ENCODE peak calls at places on chromosomes 5 and 9, in four cellular contexts. D is nephron progenitor cell, Y is EL, N is fibroblast of the aortic adventitia. Z is an unnamed sample.

GRCh38 chr9:132896906-132897305 is 18.2 kb downstream of the SPACA9 start:
- DNase-seq in Y (no peak), N (no peak), D (no peak), Z (no peak)

GRCh38 chr5:88880196-88880595 is 2.8 kb downstream of the MEF2C start:
- DNase-seq in D (no peak), N (peak; percentile 14), Y (no peak), Z (no peak)

GRCh38 chr9:111945216-111945615 is 48.6 kb downstream of the UGCG start:
- DNase-seq in N (peak; percentile 51), Y (peak; percentile 79), D (no peak), Z (no peak)

GRCh38 chr9:74556685-74557084 is 59.5 kb downstream of the RORB start:
- DNase-seq in D (no peak), N (no peak), Y (no peak), Z (no peak)

GRCh38 chr5:86838078-86838477 is 220.3 kb downstream of the COX7C start:
- DNase-seq in N (no peak), D (no peak), Y (no peak), Z (no peak)

GRCh38 chr9:128115187-128116103 is 12.1 kb downstream of the PTGES2 start:
- DNase-seq in D (no peak), Y (no peak), N (no peak), Z (no peak)

GRCh38 chr5:18972244-18972643 is 1015.8 kb downstream of the CDH18 start:
- DNase-seq in D (no peak), N (no peak), Y (no peak), Z (no peak)

GRCh38 chr9:86767373-86767772 is 179.9 kb downstream of the GAS1 start:
- DNase-seq in N (no peak), Y (no peak), D (no peak), Z (no peak)

GRCh38 chr5:60843693-60844428 is at the start of gene ELOVL7:
- DNase-seq in D (peak; percentile 85), Y (peak; percentile 52), N (no peak), Z (no peak)

GRCh38 chr5:73093943-73094342 is 26.4 kb upstream of the TMEM171 start:
- DNase-seq in N (peak; percentile 63), D (no peak), Y (peak; percentile 79), Z (no peak)

GRCh38 chr5:170426149-170426767 is 37.1 kb upstream of the KCNMB1 start:
- DNase-seq in D (no peak), Y (no peak), N (no peak), Z (no peak)

GRCh38 chr5:109192543-109193281 is 217.1 kb downstream of the PJA2 start:
- DNase-seq in Y (no peak), N (no peak), D (no peak), Z (no peak)

GRCh38 chr5:101102506-101102905 is 199.4 kb upstream of the ST8SIA4 start:
- DNase-seq in Y (no peak), N (no peak), D (no peak), Z (no peak)

GRCh38 chr5:593511-593910 is 18.6 kb upstream of the CEP72 start:
- DNase-seq in D (no peak), Y (no peak), N (no peak), Z (no peak)

GRCh38 chr9:105646879-105647594 is 15.2 kb upstream of the TAL2 start:
- DNase-seq in Y (no peak), D (no peak), N (no peak), Z (no peak)

GRCh38 chr9:5549671-5550650 is 39.6 kb downstream of the PDCD1LG2 start:
- DNase-seq in Y (peak; percentile 60), D (no peak), N (peak; percentile 84), Z (no peak)

GRCh38 chr9:129556576-129557191 is 64.2 kb downstream of the C9orf50 start:
- DNase-seq in N (no peak), D (no peak), Y (no peak), Z (no peak)

GRCh38 chr5:76641514-76642120 is 18.4 kb upstream of the F2RL2 start:
- DNase-seq in D (peak; percentile 76), N (peak; percentile 88), Y (peak; percentile 75), Z (peak; percentile 21)

GRCh38 chr9:127526655-127527559 is 75.6 kb downstream of the LRSAM1 start:
- DNase-seq in N (no peak), D (no peak), Y (no peak), Z (no peak)

GRCh38 chr5:66896207-66896606 is 300.0 kb downstream of the MAST4 start:
- DNase-seq in D (no peak), N (peak; percentile 48), Y (no peak), Z (no peak)

GRCh38 chr5:5217371-5217770 is 77.2 kb downstream of the ADAMTS16 start:
- DNase-seq in D (no peak), Y (no peak), N (no peak), Z (no peak)

GRCh38 chr9:120434532-120434931 is 145.4 kb downstream of the CDK5RAP2 start:
- DNase-seq in Y (no peak), N (peak; percentile 95), D (no peak), Z (no peak)

GRCh38 chr5:39167141-39167972 is 52.0 kb downstream of the FYB1 start:
- DNase-seq in N (peak; percentile 14), Y (peak; percentile 22), D (no peak), Z (no peak)

GRCh38 chr9:32966036-32966435 is 35.4 kb downstream of the APTX start:
- DNase-seq in N (peak; percentile 64), Y (no peak), D (no peak), Z (no peak)

GRCh38 chr9:111866976-111867375 is 29.6 kb upstream of the UGCG start:
- DNase-seq in Y (peak; percentile 89), N (peak; percentile 34), D (no peak), Z (no peak)

GRCh38 chr5:102152906-102153787 is 142.9 kb downstream of the SLCO4C1 start:
- DNase-seq in N (peak; percentile 23), Y (peak; percentile 1), D (peak; percentile 22), Z (no peak)

GRCh38 chr5:54965806-54966205 is 19.6 kb downstream of the ESM1 start:
- DNase-seq in Y (no peak), N (no peak), D (no peak), Z (no peak)

Z was measured in activated T-helper 9 cell treated with anti-CD3 and anti-CD28 coated beads, Interleukin-2, amount 50 U/mL, for 16 hours.